ENCODE peak calls at places on chromosomes 6 and 20, in six cellular contexts. S, Y, W, D, X and I are unnamed samples.

GRCh38 chr6:11233936-11234573 is 1.6 kb upstream of the NEDD9 start:
- DNase-seq in Y (no peak), S (no peak), W (no peak), D (no peak), X (no peak), I (no peak)

GRCh38 chr6:41371461-41371991 is 36.1 kb downstream of the NCR2 start:
- DNase-seq in S (peak; percentile 70), D (no peak), Y (no peak), W (no peak), X (peak; percentile 40), I (no peak)

GRCh38 chr20:20366551-20366895 is 1.4 kb upstream of the INSM1 start:
- DNase-seq in S (no peak), W (no peak), X (no peak), Y (no peak), D (no peak), I (no peak)

GRCh38 chr20:5342031-5342430 is 25.3 kb upstream of the PROKR2 start:
- DNase-seq in Y (no peak), X (no peak), D (no peak), S (no peak), W (no peak), I (no peak)

GRCh38 chr6:98142839-98143238 is 691.5 kb upstream of the POU3F2 start:
- DNase-seq in X (no peak), W (no peak), Y (no peak), D (no peak), S (no peak), I (no peak)

GRCh38 chr20:51375561-51375960 is 167.0 kb downstream of the NFATC2 start:
- DNase-seq in W (no peak), D (no peak), X (no peak), Y (no peak), S (no peak), I (no peak)

GRCh38 chr6:144528605-144529425 is 243.7 kb downstream of the UTRN start:
- DNase-seq in S (peak; percentile 40), D (no peak), W (no peak), X (no peak), Y (no peak), I (no peak)

GRCh38 chr20:59783020-59784010 is 150.1 kb downstream of the SYCP2 start:
- DNase-seq in Y (peak; percentile 51), D (peak; percentile 55), W (no peak), X (peak; percentile 35), S (peak; percentile 56), I (no peak)

GRCh38 chr20:59723108-59723500 is 118.8 kb downstream of the PHACTR3 start:
- DNase-seq in D (no peak), Y (no peak), W (no peak), X (no peak), S (no peak), I (no peak)

GRCh38 chr6:7126759-7127158 is 19.0 kb downstream of the RREB1 start:
- DNase-seq in Y (no peak), D (no peak), W (no peak), X (no peak), S (no peak), I (no peak)

GRCh38 chr20:40797425-40797824 is 108.4 kb upstream of the MAFB start:
- DNase-seq in Y (no peak), X (peak; percentile 18), D (no peak), W (no peak), S (peak; percentile 36), I (no peak)

GRCh38 chr6:125041740-125042459 is 79.7 kb downstream of the RNF217 start:
- DNase-seq in W (no peak), S (peak; percentile 73), X (peak; percentile 31), Y (no peak), D (no peak), I (no peak)

GRCh38 chr20:33352258-33353012 is 48.9 kb downstream of the CDK5RAP1 start:
- DNase-seq in D (no peak), X (no peak), W (no peak), S (no peak), Y (no peak), I (no peak)

GRCh38 chr6:121612916-121613315 is 177.5 kb downstream of the GJA1 start:
- DNase-seq in D (no peak), X (no peak), W (no peak), Y (no peak), S (no peak), I (no peak)

GRCh38 chr6:63066053-63066704 is 145.1 kb upstream of the FKBP1C start:
- DNase-seq in D (no peak), X (no peak), Y (no peak), W (no peak), S (no peak), I (no peak)

GRCh38 chr6:11710968-11711643 is 67.5 kb downstream of the ADTRP start:
- DNase-seq in X (peak; percentile 8), D (no peak), W (no peak), Y (no peak), S (no peak), I (no peak)

GRCh38 chr6:30544666-30545272 is 11.5 kb downstream of the GNL1 start:
- DNase-seq in X (peak; percentile 76), Y (no peak), D (no peak), S (peak; percentile 88), W (no peak), I (no peak)

GRCh38 chr6:12472601-12473038 is 182.5 kb downstream of the EDN1 start:
- DNase-seq in X (peak; percentile 12), S (peak; percentile 82), D (no peak), W (peak; percentile 83), Y (no peak), I (no peak)

GRCh38 chr6:106227612-106228507 is 97.7 kb downstream of the ATG5 start:
- DNase-seq in D (no peak), S (no peak), Y (no peak), X (no peak), W (no peak), I (no peak)

GRCh38 chr6:161108886-161109285 is 117.3 kb downstream of the MAP3K4 start:
- DNase-seq in Y (no peak), D (no peak), X (no peak), W (no peak), S (no peak), I (no peak)

GRCh38 chr6:161110380-161110779 is 118.8 kb downstream of the MAP3K4 start:
- DNase-seq in Y (no peak), W (no peak), S (no peak), D (no peak), X (no peak), I (no peak)

GRCh38 chr6:161105408-161105807 is 113.8 kb downstream of the MAP3K4 start:
- DNase-seq in Y (no peak), X (no peak), W (no peak), S (peak; percentile 39), D (no peak), I (no peak)

GRCh38 chr6:161109366-161109765 is 117.8 kb downstream of the MAP3K4 start:
- DNase-seq in Y (no peak), S (no peak), W (no peak), X (no peak), D (no peak), I (no peak)

GRCh38 chr6:161107779-161108380 is 116.3 kb downstream of the MAP3K4 start:
- DNase-seq in W (no peak), D (no peak), S (no peak), Y (no peak), X (no peak), I (no peak)
- H3K4me3 ChIP-seq in W (no peak overlapping the region), D (no peak overlapping the region), S (no peak overlapping the region), Y (no peak overlapping the region), X (no peak overlapping the region), I (no peak overlapping the region)

GRCh38 chr6:111030008-111031006 is 48.5 kb downstream of the RPF2 start:
- DNase-seq in S (peak; percentile 15), Y (no peak), X (peak; percentile 71), D (no peak), W (no peak), I (no peak)

GRCh38 chr6:111027219-111027618 is 45.4 kb downstream of the RPF2 start:
- DNase-seq in W (no peak), S (no peak), X (no peak), D (no peak), Y (no peak), I (no peak)

GRCh38 chr6:111024661-111025060 is 42.8 kb downstream of the RPF2 start:
- DNase-seq in S (no peak), W (no peak), D (no peak), X (peak; percentile 12), Y (no peak), I (no peak)
- H3K4me3 ChIP-seq in S (no peak overlapping the region), W (no peak overlapping the region), D (no peak overlapping the region), X (no peak overlapping the region), Y (no peak overlapping the region), I (no peak overlapping the region)

DNA sequence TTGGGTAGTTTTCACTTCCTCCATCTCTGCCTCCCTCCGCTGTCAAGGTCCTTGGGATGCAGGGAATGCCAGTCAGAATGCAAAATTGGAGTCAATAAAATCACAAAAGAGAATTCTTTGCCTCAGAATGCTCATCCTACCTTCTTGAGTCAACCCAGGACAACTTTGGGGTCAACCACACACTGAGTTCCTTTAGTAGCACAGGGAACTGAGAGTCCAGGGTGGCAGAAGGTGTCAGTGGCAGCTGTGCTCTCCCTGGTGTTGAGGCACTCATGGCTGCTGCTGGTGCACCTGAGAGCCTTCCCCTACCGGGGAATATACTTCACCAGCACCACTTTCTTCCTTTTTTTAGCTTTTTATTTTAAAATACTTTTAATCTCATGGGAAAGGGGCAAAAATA is 829 bp upstream of the NOTCH4 start:
- DNase-seq in D (no peak), W (no peak), S (no peak), X (no peak), Y (no peak), I (no peak)
- H3K4me3 ChIP-seq in D (no peak overlapping the region), W (no peak overlapping the region), S (no peak overlapping the region), X (no peak overlapping the region), Y (no peak overlapping the region), I (no peak overlapping the region)

GRCh38 chr20:24949756-24950127 is 673 bp downstream of the CST7 start:
- DNase-seq in X (no peak), S (no peak), D (no peak), Y (no peak), W (no peak), I (no peak)

GRCh38 chr20:24950128-24950835 is 1.2 kb downstream of the CST7 start:
- DNase-seq in X (no peak), S (no peak), D (no peak), Y (no peak), W (no peak), I (no peak)

GRCh38 chr20:24951536-24952047 is 2.5 kb downstream of the CST7 start:
- DNase-seq in D (no peak), S (no peak), Y (no peak), W (no peak), X (no peak), I (no peak)

GRCh38 chr20:24950836-24951525 is 1.9 kb downstream of the CST7 start:
- DNase-seq in D (no peak), Y (no peak), S (peak; percentile 39), W (no peak), X (no peak), I (no peak)

DNA sequence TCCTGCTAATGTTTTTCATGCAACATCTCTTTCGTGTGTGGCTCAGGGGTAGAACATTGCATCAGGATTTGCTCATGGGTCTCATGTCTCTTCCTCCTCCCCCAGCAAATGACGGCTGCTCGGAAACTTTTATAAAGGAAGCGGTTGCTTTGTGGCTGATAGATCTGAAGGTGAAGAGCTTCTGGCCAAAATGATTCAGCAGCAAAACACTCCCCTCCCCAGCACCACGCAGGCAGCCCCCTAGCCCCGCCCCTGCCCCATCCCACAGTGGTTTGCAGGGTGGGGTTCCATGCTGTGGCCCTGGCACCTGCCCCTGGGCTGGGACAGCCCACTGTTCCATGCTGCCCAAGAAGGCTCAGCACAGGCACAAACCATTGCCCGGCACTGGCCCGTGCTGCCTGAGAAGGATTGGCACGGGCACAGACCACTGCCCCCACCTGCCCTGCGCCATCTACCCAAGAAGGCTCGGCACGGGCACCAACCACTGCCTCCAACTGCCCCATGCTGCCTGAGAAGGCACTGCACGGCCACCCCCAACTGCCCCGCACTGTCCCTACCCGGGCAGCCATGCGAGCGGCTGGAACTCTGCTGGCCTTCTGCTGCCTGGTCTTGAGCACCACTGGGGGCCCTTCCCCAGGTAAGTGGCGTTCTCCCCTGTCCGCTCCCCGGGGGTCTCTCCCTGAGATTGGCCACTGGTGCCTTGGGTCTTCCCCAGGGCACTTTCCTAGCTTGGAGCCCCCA is at the start of gene CST7:
- DNase-seq in W (no peak), S (no peak), Y (no peak), D (no peak), X (no peak), I (no peak)
- H3K4me3 ChIP-seq in W (peak within 1 kb of the TSS; percentile 46), S (no peak within 1 kb of the TSS), Y (no peak within 1 kb of the TSS), D (no peak within 1 kb of the TSS), X (no peak within 1 kb of the TSS), I (no peak within 1 kb of the TSS)